ENCODE peak calls at places on chromosomes 11 and 22, in four cellular contexts. One of them, this sample, is unnamed.

GRCh38 chr11:10289765-10290420 is 4.1 kb downstream of the SBF2 start:
- DNase-seq in Peyer's patch: no peak
- DNase-seq in tibial nerve: no peak
- DNase-seq in prostate gland: no peak
- DNase-seq in this sample: no peak

GRCh38 chr11:55172734-55173415 is 89.1 kb upstream of the TRIM48 start:
- DNase-seq in Peyer's patch: no peak
- DNase-seq in tibial nerve: no peak
- DNase-seq in prostate gland: no peak
- DNase-seq in this sample: no peak

GRCh38 chr11:27963370-27963769 is 144.6 kb downstream of the KIF18A start:
- DNase-seq in Peyer's patch: no peak
- DNase-seq in tibial nerve: no peak
- DNase-seq in prostate gland: no peak
- DNase-seq in this sample: no peak

GRCh38 chr11:31408205-31408604 is 38.5 kb downstream of the DNAJC24 start:
- DNase-seq in Peyer's patch: no peak
- DNase-seq in tibial nerve: no peak
- DNase-seq in prostate gland: no peak
- DNase-seq in this sample: no peak

GRCh38 chr11:61883327-61883726 is 8.0 kb downstream of the FADS3 start:
- DNase-seq in Peyer's patch: no peak
- DNase-seq in tibial nerve: no peak
- DNase-seq in prostate gland: no peak
- DNase-seq in this sample: no peak

GRCh38 chr11:76267563-76267962 is 61.3 kb upstream of the WNT11 start:
- DNase-seq in Peyer's patch: no peak
- DNase-seq in tibial nerve: no peak
- DNase-seq in prostate gland: no peak
- DNase-seq in this sample: no peak

GRCh38 chr22:21587803-21588611 is 20.5 kb downstream of the UBE2L3 start:
- DNase-seq in Peyer's patch: peak
- DNase-seq in tibial nerve: no peak
- DNase-seq in prostate gland: no peak
- DNase-seq in this sample: no peak

GRCh38 chr22:40216041-40216756 is 38.5 kb downstream of the TNRC6B start:
- DNase-seq in Peyer's patch: peak
- DNase-seq in tibial nerve: no peak
- DNase-seq in prostate gland: no peak
- DNase-seq in this sample: no peak

GRCh38 chr22:38758276-38758945 is 2.6 kb upstream of the SUN2 start:
- DNase-seq in Peyer's patch: no peak
- DNase-seq in tibial nerve: no peak
- DNase-seq in prostate gland: no peak
- DNase-seq in this sample: no peak

GRCh38 chr11:22634897-22635629 is 9.4 kb upstream of the FANCF start:
- DNase-seq in Peyer's patch: peak
- DNase-seq in tibial nerve: no peak
- DNase-seq in prostate gland: no peak
- DNase-seq in this sample: no peak

GRCh38 chr11:61895046-61895717 is 3.8 kb upstream of the FADS3 start:
- DNase-seq in Peyer's patch: no peak
- DNase-seq in tibial nerve: no peak
- DNase-seq in prostate gland: no peak
- DNase-seq in this sample: no peak

GRCh38 chr22:38327805-38328204 is 10.6 kb upstream of the CSNK1E start:
- DNase-seq in Peyer's patch: no peak
- DNase-seq in tibial nerve: no peak
- DNase-seq in prostate gland: no peak
- DNase-seq in this sample: peak

GRCh38 chr11:124070906-124071621 is 29.9 kb upstream of the OR10G7 start:
- DNase-seq in Peyer's patch: peak
- DNase-seq in tibial nerve: peak
- DNase-seq in prostate gland: no peak
- DNase-seq in this sample: peak

GRCh38 chr11:47295385-47295784 is 25.5 kb downstream of the MADD start:
- DNase-seq in Peyer's patch: no peak
- DNase-seq in tibial nerve: no peak
- DNase-seq in prostate gland: no peak
- DNase-seq in this sample: no peak

GRCh38 chr11:23932485-23932898 is 564.4 kb upstream of the LUZP2 start:
- DNase-seq in Peyer's patch: no peak
- DNase-seq in tibial nerve: no peak
- DNase-seq in prostate gland: no peak
- DNase-seq in this sample: no peak

GRCh38 chr22:50303848-50304527 is 3.5 kb downstream of the PLXNB2 start:
- DNase-seq in Peyer's patch: peak
- DNase-seq in tibial nerve: no peak
- DNase-seq in prostate gland: peak
- DNase-seq in this sample: no peak

GRCh38 chr11:128579790-128580504 is 7.4 kb downstream of the ETS1 start:
- DNase-seq in Peyer's patch: no peak
- DNase-seq in tibial nerve: no peak
- DNase-seq in prostate gland: no peak
- DNase-seq in this sample: no peak

GRCh38 chr11:62217191-62217748 is 8.8 kb downstream of the SCGB2A1 start:
- DNase-seq in Peyer's patch: no peak
- DNase-seq in tibial nerve: no peak
- DNase-seq in prostate gland: no peak
- DNase-seq in this sample: no peak

GRCh38 chr11:726278-726915 is 20.4 kb downstream of the EPS8L2 start:
- DNase-seq in Peyer's patch: peak
- DNase-seq in tibial nerve: no peak
- DNase-seq in prostate gland: peak
- DNase-seq in this sample: no peak

GRCh38 chr11:97963528-97964331 is 1057.0 kb upstream of the CNTN5 start:
- DNase-seq in Peyer's patch: no peak
- DNase-seq in tibial nerve: no peak
- DNase-seq in prostate gland: no peak
- DNase-seq in this sample: no peak

GRCh38 chr11:14645985-14646900 is 2.6 kb downstream of the PDE3B start:
- DNase-seq in Peyer's patch: no peak
- DNase-seq in tibial nerve: no peak
- DNase-seq in prostate gland: no peak
- DNase-seq in this sample: no peak

GRCh38 chr11:117909611-117910382 is 19.4 kb downstream of the TMPRSS13 start:
- DNase-seq in Peyer's patch: peak
- DNase-seq in tibial nerve: no peak
- DNase-seq in prostate gland: no peak
- DNase-seq in this sample: no peak

GRCh38 chr11:120747801-120748484 is 236.4 kb downstream of the GRIK4 start:
- DNase-seq in Peyer's patch: no peak
- DNase-seq in tibial nerve: no peak
- DNase-seq in prostate gland: no peak
- DNase-seq in this sample: no peak

GRCh38 chr11:128879817-128880216 is 11.3 kb upstream of the KCNJ5 start:
- DNase-seq in Peyer's patch: peak
- DNase-seq in tibial nerve: no peak
- DNase-seq in prostate gland: no peak
- DNase-seq in this sample: no peak

GRCh38 chr11:14554959-14555358 is 34.8 kb upstream of the PSMA1 start:
- DNase-seq in Peyer's patch: no peak
- DNase-seq in tibial nerve: no peak
- DNase-seq in prostate gland: peak
- DNase-seq in this sample: no peak

GRCh38 chr11:117193130-117194020 is 5.8 kb upstream of the TAGLN start:
- DNase-seq in Peyer's patch: peak
- DNase-seq in tibial nerve: no peak
- DNase-seq in prostate gland: no peak
- DNase-seq in this sample: no peak

GRCh38 chr11:72668645-72669347 is 5.4 kb downstream of the PDE2A start:
- DNase-seq in Peyer's patch: no peak
- DNase-seq in tibial nerve: no peak
- DNase-seq in prostate gland: no peak
- DNase-seq in this sample: peak

GRCh38 chr11:30595929-30596328 is 9.8 kb upstream of the MPPED2 start:
- DNase-seq in Peyer's patch: no peak
- DNase-seq in tibial nerve: no peak
- DNase-seq in prostate gland: no peak
- DNase-seq in this sample: no peak

GRCh38 chr11:7204778-7205177 is 46.9 kb upstream of the SYT9 start:
- DNase-seq in Peyer's patch: no peak
- DNase-seq in tibial nerve: no peak
- DNase-seq in prostate gland: no peak
- DNase-seq in this sample: no peak

GRCh38 chr11:123718075-123718868 is 23.2 kb downstream of the ZNF202 start:
- DNase-seq in Peyer's patch: no peak
- DNase-seq in tibial nerve: no peak
- DNase-seq in prostate gland: no peak
- DNase-seq in this sample: no peak

GRCh38 chr11:327581-327923 is 6.9 kb upstream of the IFITM3 start:
- DNase-seq in Peyer's patch: no peak
- DNase-seq in tibial nerve: no peak
- DNase-seq in prostate gland: no peak
- DNase-seq in this sample: no peak

DNA sequence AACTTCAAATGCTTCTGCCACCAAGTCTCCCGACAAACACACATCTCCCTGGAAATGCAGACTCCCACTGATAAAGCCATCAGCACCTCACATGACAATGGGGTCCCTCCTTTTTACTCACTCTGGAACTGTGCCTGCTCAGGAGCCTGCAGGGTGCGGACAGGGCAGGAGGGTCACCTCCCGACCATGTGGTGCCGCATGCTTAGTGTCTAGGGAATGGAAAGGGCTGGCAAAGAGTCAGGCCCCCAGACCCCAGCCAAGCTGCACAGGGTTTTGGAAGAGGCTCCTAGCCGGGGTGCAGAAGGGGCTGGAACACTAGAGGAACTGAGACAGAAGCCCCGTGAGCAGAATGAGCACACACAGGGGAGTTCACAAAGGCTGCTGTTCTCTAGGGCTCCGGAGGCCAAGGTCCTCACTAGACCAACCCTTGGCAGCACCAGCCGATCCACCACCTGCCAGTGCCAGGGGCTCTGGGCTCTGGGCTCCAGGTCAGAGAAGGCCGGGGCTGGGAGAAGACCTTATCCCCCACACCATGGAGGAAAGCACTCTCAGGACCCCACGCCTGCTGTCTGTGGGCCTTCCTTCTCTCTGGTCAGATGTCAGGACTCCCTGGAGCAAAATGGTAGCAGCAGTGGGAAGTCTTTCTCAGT is 125.1 kb upstream of the FGF3 start:
- DNase-seq in Peyer's patch: no peak
- DNase-seq in tibial nerve: no peak
- DNase-seq in prostate gland: no peak
- DNase-seq in this sample: no peak
- TF ChIP-seq POLR2A in Peyer's patch: no peak
- TF ChIP-seq POLR2A in tibial nerve: no peak
- TF ChIP-seq POLR2A in prostate gland: no peak
- TF ChIP-seq POLR2A in this sample: no peak

DNA sequence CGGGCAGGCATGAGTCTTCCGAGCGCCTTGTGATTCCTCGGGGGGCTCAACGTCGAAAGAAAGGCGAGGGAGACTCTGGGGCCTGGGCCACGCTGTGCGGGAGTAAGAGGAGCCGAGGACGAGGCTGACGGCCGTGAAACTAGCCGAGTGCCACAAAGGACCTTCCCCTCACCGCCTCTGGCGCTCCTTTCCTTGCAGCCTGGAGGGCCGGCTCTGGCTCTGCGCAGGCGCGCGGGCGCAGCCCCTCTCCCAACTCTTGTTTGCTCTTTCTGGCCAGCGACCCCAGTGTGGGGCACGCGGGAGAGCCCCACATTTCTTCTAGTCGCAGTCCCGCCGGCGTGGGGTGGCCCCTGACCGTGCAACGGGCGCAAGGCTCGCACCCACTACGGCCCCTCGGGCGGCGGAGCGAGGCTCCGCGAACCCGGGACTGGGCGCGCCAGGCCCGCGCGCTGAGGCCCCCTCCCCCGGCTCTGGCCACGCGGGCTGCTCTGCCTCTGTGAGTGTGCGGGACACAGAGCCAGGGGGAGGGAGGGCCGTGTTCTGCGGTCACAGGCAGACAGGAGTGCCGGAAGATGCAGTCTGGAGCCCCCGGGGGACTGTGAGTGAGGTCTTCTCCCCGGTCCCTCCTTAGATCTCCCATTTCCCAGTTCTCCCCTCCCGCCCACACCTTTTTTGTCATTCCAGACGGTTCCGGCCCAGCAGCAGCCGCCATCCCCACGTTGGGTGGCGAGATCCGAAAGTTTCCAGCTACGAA is 1.0 kb upstream of the TOB2 start:
- DNase-seq in Peyer's patch: peak
- DNase-seq in tibial nerve: peak
- DNase-seq in prostate gland: peak
- DNase-seq in this sample: no peak
- TF ChIP-seq POLR2A in Peyer's patch: no peak
- TF ChIP-seq POLR2A in tibial nerve: no peak
- TF ChIP-seq POLR2A in prostate gland: peak
- TF ChIP-seq POLR2A in this sample: peak

GRCh38 chr11:40190294-40190693 is 1269.2 kb downstream of the LRRC4C start:
- DNase-seq in Peyer's patch: no peak
- DNase-seq in tibial nerve: no peak
- DNase-seq in prostate gland: no peak
- DNase-seq in this sample: no peak
- TF ChIP-seq POLR2A in Peyer's patch: no peak
- TF ChIP-seq POLR2A in tibial nerve: no peak
- TF ChIP-seq POLR2A in prostate gland: no peak
- TF ChIP-seq POLR2A in this sample: no peak

DNA sequence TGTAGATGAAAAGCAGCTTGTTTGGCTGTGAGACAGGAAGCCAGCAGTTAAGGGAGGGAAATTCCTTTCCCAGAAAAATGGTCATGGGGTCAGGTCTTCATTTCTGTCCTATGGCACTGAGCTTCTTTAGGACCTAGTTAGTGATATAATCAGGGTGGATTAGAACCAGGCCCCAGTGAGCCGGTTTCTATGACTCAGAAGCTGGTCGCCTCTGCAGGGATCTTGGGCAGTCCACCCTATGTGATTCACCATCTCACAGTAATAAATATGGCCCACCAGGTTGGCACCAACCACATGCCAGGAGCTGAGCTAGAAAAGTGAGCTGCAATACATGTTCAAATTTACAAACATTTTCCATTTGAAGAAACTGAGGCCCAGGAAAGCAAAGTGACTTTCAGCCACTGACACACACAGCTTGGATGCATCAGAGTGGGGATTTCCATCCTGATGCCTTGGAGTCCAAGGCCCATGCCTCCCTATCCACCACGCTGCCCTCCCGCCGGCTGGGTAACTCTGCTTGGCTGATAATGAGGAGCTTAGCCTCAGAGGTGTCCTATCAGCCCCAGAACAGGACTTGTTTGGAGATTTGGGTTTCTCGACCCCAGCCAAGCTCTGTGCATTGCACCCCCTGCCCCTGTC is 42.0 kb downstream of the CD82 start:
- DNase-seq in Peyer's patch: no peak
- DNase-seq in tibial nerve: no peak
- DNase-seq in prostate gland: no peak
- DNase-seq in this sample: peak
- TF ChIP-seq POLR2A in Peyer's patch: no peak
- TF ChIP-seq POLR2A in tibial nerve: no peak
- TF ChIP-seq POLR2A in prostate gland: no peak
- TF ChIP-seq POLR2A in this sample: no peak

This sample was measured in H54.